ENCODE peak calls at places on chromosomes 6 and 20, in four cellular contexts. N is CD8-positive, alpha-beta T cell; K is A673; H is upper lobe of left lung. T is an unnamed sample.

GRCh38 chr20:43761396-43762340 is 34.9 kb upstream of the GTSF1L start:
- DNase-seq in N (no peak), K (no peak), H (no peak), T (no peak)

GRCh38 chr20:36571564-36572504 is 1.6 kb upstream of the TGIF2 start:
- DNase-seq in H (no peak), K (no peak), N (peak; percentile 31), T (no peak)

GRCh38 chr6:81561071-81561564 is 191.4 kb downstream of the TENT5A start:
- DNase-seq in N (no peak), K (no peak), H (no peak), T (no peak)

GRCh38 chr6:136014454-136015421 is 163.2 kb downstream of the PDE7B start:
- DNase-seq in H (no peak), K (peak; percentile 79), N (no peak), T (no peak)

GRCh38 chr20:20548527-20549266 is 163.7 kb downstream of the RALGAPA2 start:
- DNase-seq in N (no peak), H (no peak), K (no peak), T (peak; percentile 78)

GRCh38 chr6:25311251-25311910 is 32.2 kb downstream of the CARMIL1 start:
- DNase-seq in N (no peak), K (no peak), H (no peak), T (peak; percentile 77)

GRCh38 chr20:50478162-50479036 is 31.8 kb upstream of the PTPN1 start:
- DNase-seq in H (peak; percentile 89), N (peak; percentile 77), K (peak; percentile 91), T (peak; percentile 75)

GRCh38 chr6:113873043-113873667 is 16.0 kb downstream of the MARCKS start:
- DNase-seq in K (no peak), N (no peak), H (peak; percentile 69), T (peak; percentile 94)

GRCh38 chr6:42525132-42525531 is 38.7 kb upstream of the UBR2 start:
- DNase-seq in N (no peak), H (no peak), K (no peak), T (no peak)

GRCh38 chr6:1381397-1382330 is 7.7 kb upstream of the FOXF2 start:
- DNase-seq in N (no peak), H (peak; percentile 44), K (peak; percentile 60), T (peak; percentile 16)

GRCh38 chr6:151209071-151209831 is 30.5 kb upstream of the AKAP12 start:
- DNase-seq in N (no peak), H (no peak), K (no peak), T (peak; percentile 15)

GRCh38 chr20:58268936-58269619 is 40.4 kb upstream of the RAB22A start:
- DNase-seq in K (no peak), N (no peak), H (no peak), T (no peak)

GRCh38 chr6:116556065-116556464 is 2.5 kb downstream of the CALHM4 start:
- DNase-seq in H (no peak), K (no peak), N (no peak), T (no peak)

GRCh38 chr6:74170118-74170517 is 474.1 kb downstream of the CD109 start:
- DNase-seq in K (no peak), N (no peak), H (no peak), T (no peak)

GRCh38 chr6:90263653-90264052 is 33.0 kb downstream of the BACH2 start:
- DNase-seq in N (no peak), K (no peak), H (no peak), T (no peak)

GRCh38 chr6:165649701-165650137 is 13.3 kb downstream of the PDE10A start:
- DNase-seq in K (no peak), N (no peak), H (no peak), T (no peak)

GRCh38 chr20:25372584-25373336 is 17.9 kb downstream of the ABHD12 start:
- DNase-seq in K (no peak), N (no peak), H (no peak), T (no peak)

GRCh38 chr6:27791182-27791939 is 120.8 kb downstream of the OR2B2 start:
- DNase-seq in N (no peak), K (peak; percentile 89), H (peak; percentile 67), T (peak; percentile 48)

GRCh38 chr6:27797960-27798359 is 114.2 kb downstream of the OR2B2 start:
- DNase-seq in N (no peak), K (no peak), H (no peak), T (no peak)

DNA sequence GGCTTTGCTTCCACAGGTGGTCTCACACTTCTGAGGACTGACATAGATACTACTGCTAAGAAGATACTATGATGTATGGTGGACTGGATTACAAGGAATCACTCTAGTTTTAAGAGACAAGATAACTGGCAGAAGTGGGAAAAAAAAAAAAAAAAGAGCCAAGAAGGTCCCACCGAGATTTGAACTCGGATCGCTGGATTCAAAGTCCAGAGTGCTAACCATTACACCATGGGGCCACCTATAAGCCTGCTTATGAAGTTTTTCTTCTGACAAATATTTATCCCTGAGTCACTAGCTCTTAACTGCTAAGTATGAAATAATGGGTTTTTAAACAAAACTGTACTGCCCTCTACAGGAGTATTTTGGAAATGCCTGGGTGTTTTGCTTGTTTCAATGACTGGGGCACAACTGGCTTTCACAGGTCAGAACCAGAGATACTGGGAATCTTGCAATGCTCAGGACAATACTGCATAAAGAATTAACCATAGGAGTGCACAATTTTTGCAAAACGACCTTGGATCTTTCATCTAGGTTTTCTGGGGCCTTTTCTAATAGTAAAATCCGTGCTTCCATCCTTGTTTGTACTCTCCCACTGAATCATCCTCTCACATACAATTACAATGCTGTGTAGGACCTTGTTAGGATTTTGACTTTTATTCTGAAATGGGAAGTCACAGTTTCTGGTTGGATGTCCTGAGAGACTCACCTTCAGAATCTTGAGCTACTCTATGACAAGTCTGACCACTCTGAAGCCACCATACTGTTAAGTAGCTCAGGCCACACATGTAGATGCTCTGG is 116.3 kb downstream of the OR2B2 start:
- DNase-seq in H (peak; percentile 26), N (peak; percentile 35), K (peak; percentile 93), T (peak; percentile 95)
- H3K27me3 ChIP-seq in H (no peaks in the 10 kb centered on the region), N (no peaks in the 10 kb centered on the region), K (no peaks in the 10 kb centered on the region), T (no peaks in the 10 kb centered on the region)

GRCh38 chr6:156830126-156830525 is 52.9 kb downstream of the ARID1B start:
- DNase-seq in H (no peak), K (no peak), N (no peak), T (no peak)

GRCh38 chr6:156828280-156828703 is 51.1 kb downstream of the ARID1B start:
- DNase-seq in K (no peak), H (peak; percentile 44), N (no peak), T (no peak)

GRCh38 chr6:156833755-156834154 is 56.6 kb downstream of the ARID1B start:
- DNase-seq in K (no peak), N (no peak), H (no peak), T (no peak)

GRCh38 chr6:156827382-156827781 is 50.2 kb downstream of the ARID1B start:
- DNase-seq in K (peak; percentile 41), H (no peak), N (no peak), T (no peak)

GRCh38 chr6:156832166-156832743 is 55.1 kb downstream of the ARID1B start:
- DNase-seq in N (no peak), H (no peak), K (peak; percentile 44), T (peak; percentile 9)
- H3K27me3 ChIP-seq in N (no peaks in the 10 kb centered on the region), H (no peaks in the 10 kb centered on the region), K (no peaks in the 10 kb centered on the region), T (no peaks in the 10 kb centered on the region)

GRCh38 chr20:51565741-51566140 is 23.2 kb upstream of the NFATC2 start:
- DNase-seq in H (no peak), N (no peak), K (peak; percentile 25), T (no peak)
- H3K27me3 ChIP-seq in H (no peaks in the 10 kb centered on the region), N (peaks cover 24% of the 10 kb centered on the region), K (no peaks in the 10 kb centered on the region), T (no peaks in the 10 kb centered on the region)

DNA sequence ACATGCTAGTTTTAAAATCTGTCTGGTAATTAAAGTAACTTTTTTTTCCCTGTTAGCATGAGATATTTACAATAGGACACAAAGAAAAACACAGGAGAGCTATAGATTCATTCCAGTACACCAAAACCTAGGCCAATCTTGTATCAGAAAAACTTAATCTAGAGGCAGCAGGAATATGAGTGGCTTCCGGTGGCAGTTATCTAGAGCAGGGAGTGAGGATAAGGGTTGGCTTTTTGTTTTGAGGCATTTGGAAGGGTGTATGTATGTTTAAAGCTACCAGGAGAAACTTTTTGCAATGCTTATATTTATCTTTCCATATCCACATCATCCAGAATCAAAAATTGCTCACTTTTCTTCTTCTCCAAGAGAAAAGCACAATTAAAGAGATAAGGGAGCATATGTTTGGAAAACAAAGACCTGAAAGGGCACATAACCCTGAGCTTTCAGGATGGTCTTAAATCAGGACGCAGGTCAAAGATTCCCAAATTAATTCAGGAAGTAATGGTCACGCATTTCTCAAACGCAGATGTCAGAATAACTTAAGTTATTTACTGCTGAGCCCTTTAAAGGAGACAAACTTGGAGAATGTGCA is 13.1 kb downstream of the TFAP2A start:
- DNase-seq in K (no peak), N (no peak), H (no peak), T (no peak)
- H3K27me3 ChIP-seq in K (no peaks in the 10 kb centered on the region), N (peaks cover 11% of the 10 kb centered on the region), H (no peaks in the 10 kb centered on the region), T (peaks cover 22% of the 10 kb centered on the region)

GRCh38 chr6:4433199-4433598 is 297.8 kb upstream of the ECI2 start:
- DNase-seq in H (no peak), N (no peak), K (no peak), T (no peak)

GRCh38 chr6:4435981-4436445 is 300.6 kb upstream of the ECI2 start:
- DNase-seq in H (no peak), N (no peak), K (no peak), T (no peak)

DNA sequence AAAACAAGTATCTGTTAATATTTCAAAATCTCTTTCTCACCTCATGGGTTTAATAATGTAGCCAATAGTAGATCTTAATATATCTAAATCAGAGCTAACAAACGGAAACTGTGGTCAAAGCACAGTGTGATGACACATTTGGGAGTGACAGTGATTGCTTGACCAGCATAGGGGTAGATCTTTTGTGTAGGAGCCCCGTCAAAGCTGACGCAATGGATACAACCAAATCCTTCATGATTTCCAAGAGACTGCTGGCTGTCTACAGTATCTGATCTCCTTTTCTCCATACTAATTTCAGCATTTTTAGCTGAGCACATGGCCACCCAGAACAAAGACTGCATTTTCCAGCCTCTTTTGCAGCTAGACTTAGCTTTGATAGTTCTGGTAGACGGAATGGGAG is 299.3 kb upstream of the ECI2 start:
- DNase-seq in N (no peak), H (no peak), K (no peak), T (no peak)
- H3K27me3 ChIP-seq in N (no peaks in the 10 kb centered on the region), H (no peaks in the 10 kb centered on the region), K (no peaks in the 10 kb centered on the region), T (no peaks in the 10 kb centered on the region)

DNA sequence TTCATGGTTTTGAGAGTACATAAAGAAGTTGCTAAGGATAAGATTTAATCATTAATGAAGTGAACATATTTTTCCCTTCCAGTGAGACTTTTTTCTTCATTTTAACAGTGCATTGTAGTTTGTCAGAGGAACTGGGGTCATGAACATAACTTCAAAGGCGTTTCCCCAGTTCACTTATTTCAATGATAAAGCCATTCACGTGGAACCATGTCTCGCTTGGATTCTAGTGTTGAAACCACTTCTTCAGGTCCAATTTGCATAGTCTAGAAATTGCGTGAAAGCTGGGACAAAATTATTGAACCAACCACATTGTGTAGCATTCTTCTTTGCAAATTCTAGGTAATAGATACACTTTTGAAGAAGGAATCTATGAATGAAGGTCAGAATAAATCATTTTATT is 197.0 kb downstream of the CLIC5 start:
- DNase-seq in K (no peak), N (no peak), H (no peak), T (no peak)
- H3K27me3 ChIP-seq in K (no peaks in the 10 kb centered on the region), N (no peaks in the 10 kb centered on the region), H (no peaks in the 10 kb centered on the region), T (no peaks in the 10 kb centered on the region)

DNA sequence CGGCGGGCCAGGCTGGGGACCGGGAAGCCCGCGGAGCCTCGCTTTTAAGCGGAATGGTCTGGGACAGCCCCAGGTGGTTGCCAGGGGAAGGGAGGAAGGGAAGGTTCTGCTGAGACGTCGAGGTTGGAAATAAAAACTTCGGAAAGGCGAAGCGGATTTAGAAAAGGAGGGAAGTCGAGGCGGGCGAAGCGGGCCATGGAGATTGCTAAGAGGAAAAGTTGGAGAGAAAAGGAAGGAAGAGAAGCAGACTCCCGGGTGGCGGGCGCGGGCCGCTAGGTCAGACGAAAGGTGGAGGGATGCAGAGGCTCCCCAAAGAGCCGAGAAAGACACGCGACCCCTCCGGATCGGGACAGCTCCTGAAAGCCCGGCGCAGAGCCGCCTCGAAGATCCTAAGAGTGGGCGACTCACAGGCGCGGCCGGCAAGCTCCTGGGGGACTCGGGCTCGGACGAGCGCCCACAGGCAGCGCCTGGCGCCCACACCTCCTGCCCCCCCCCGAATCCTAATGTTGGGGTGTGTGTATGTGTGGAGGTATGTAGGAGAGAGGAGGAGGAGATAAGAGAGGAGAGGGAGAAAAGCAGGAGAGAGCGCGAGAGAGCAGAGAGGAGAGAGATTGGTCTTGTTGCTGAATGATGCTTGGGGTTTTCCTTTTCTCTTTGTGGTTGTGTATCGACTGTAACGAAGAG is 1.4 kb downstream of the TFAP2B start:
- DNase-seq in H (no peak), N (no peak), K (peak; percentile 48), T (no peak)
- H3K27me3 ChIP-seq in H (peaks cover 4% of the 10 kb centered on the region), N (peaks cover 29% of the 10 kb centered on the region), K (peaks cover 86% of the 10 kb centered on the region), T (peaks cover 8% of the 10 kb centered on the region)